ENCODE peak calls at places on chromosome 16, in five cellular contexts. E is H1, D is K562, C is GM12878, V is HCT116. O is an unnamed sample.

GRCh38 chr16:77599793-77600415 is 122.4 kb upstream of the NUDT7 start:
- DNase-seq in C (no peak), E (no peak), V (peak; percentile 19), D (peak; percentile 35), O (peak; percentile 41)

GRCh38 chr16:21283521-21284289 is 5.6 kb upstream of the CRYM start:
- DNase-seq in D (peak; percentile 26), E (peak; percentile 41), C (no peak), V (no peak), O (peak; percentile 51)

GRCh38 chr16:3722508-3722907 is 5.2 kb upstream of the TRAP1 start:
- DNase-seq in V (no peak), D (no peak), E (no peak), C (no peak), O (no peak)

GRCh38 chr16:73778872-73779271 is 517.7 kb upstream of the PSMD7 start:
- DNase-seq in E (no peak), V (no peak), D (no peak), C (no peak), O (no peak)

GRCh38 chr16:89013692-89014455 is 36.9 kb upstream of the CBFA2T3 start:
- DNase-seq in E (no peak), C (no peak), D (no peak), V (no peak), O (no peak)

GRCh38 chr16:29312835-29313558 is 93.5 kb downstream of the NPIPB11 start:
- DNase-seq in E (no peak), V (no peak), D (no peak), C (no peak), O (no peak)

GRCh38 chr16:27430923-27431484 is 29.0 kb downstream of the IL21R start:
- DNase-seq in D (peak; percentile 81), E (no peak), C (no peak), V (no peak), O (no peak)

GRCh38 chr16:64346080-64346479 is 775.8 kb downstream of the CDH11 start:
- DNase-seq in V (no peak), C (no peak), E (no peak), D (no peak), O (no peak)

GRCh38 chr16:4597174-4597573 is 17.5 kb downstream of the UBALD1 start:
- DNase-seq in V (no peak), E (no peak), D (no peak), C (no peak), O (no peak)

GRCh38 chr16:88685156-88686061 is 898 bp downstream of the SNAI3 start:
- DNase-seq in E (no peak), C (no peak), D (peak; percentile 49), V (no peak), O (no peak)

GRCh38 chr16:64826374-64826773 is 295.5 kb downstream of the CDH11 start:
- DNase-seq in D (no peak), E (no peak), V (no peak), C (no peak), O (no peak)

GRCh38 chr16:70523013-70523620 is at the start of gene COG4:
- DNase-seq in D (peak; percentile 93), E (peak; percentile 59), V (peak; percentile 72), C (peak; percentile 58), O (peak; percentile 83)

GRCh38 chr16:23836404-23837291 is 865 bp downstream of the PRKCB start:
- DNase-seq in V (no peak), D (peak; percentile 71), C (no peak), E (no peak), O (no peak)

GRCh38 chr16:80924372-80924978 is 82.2 kb downstream of the CMC2 start:
- DNase-seq in D (peak; percentile 72), E (peak; percentile 66), V (peak; percentile 58), C (no peak), O (peak; percentile 54)

GRCh38 chr16:14509055-14509454 is 121.0 kb downstream of the PARN start:
- DNase-seq in C (no peak), E (no peak), V (no peak), D (no peak), O (peak; percentile 68)

GRCh38 chr16:75620326-75621169 is 2.5 kb downstream of the ADAT1 start:
- DNase-seq in D (peak; percentile 73), V (no peak), E (no peak), C (no peak), O (no peak)

GRCh38 chr16:73365010-73365409 is 317.1 kb upstream of the ZFHX3 start:
- DNase-seq in V (no peak), D (no peak), C (no peak), E (no peak), O (no peak)

GRCh38 chr16:49282690-49283375 is 1.2 kb upstream of the CBLN1 start:
- DNase-seq in V (no peak), D (no peak), E (peak; percentile 44), C (no peak), O (peak; percentile 12)

GRCh38 chr16:65123846-65124513 is 2.1 kb upstream of the CDH11 start:
- DNase-seq in E (no peak), D (no peak), V (no peak), C (no peak), O (no peak)

GRCh38 chr16:1980026-1980769 is 1.1 kb downstream of the NOXO1 start:
- DNase-seq in D (no peak), E (no peak), C (no peak), V (no peak), O (no peak)

GRCh38 chr16:77457046-77457445 is 22.2 kb upstream of the ADAMTS18 start:
- DNase-seq in D (no peak), E (no peak), C (no peak), V (no peak), O (no peak)

GRCh38 chr16:75116081-75116910 is at the start of gene LDHD:
- DNase-seq in C (no peak), V (peak; percentile 75), D (peak; percentile 55), E (peak; percentile 63), O (peak; percentile 86)

GRCh38 chr16:4944333-4945281 is 7.7 kb upstream of the PPL start:
- DNase-seq in C (no peak), D (peak; percentile 60), V (peak; percentile 84), E (no peak), O (peak; percentile 98)

GRCh38 chr16:31474778-31475738 is 3.1 kb downstream of the TGFB1I1 start:
- DNase-seq in D (no peak), C (no peak), V (no peak), E (no peak), O (no peak)

GRCh38 chr16:31474173-31474714 is 2.3 kb downstream of the TGFB1I1 start:
- DNase-seq in V (no peak), D (peak; percentile 81), E (no peak), C (no peak), O (no peak)

GRCh38 chr16:31475949-31476304 is 4.0 kb downstream of the TGFB1I1 start:
- DNase-seq in C (no peak), D (peak; percentile 46), E (no peak), V (no peak), O (no peak)

GRCh38 chr16:31477220-31478216 is 5.4 kb upstream of the SLC5A2 start:
- DNase-seq in D (peak; percentile 92), V (no peak), C (no peak), E (no peak), O (peak; percentile 93)

GRCh38 chr16:31476305-31477219 is 4.6 kb downstream of the TGFB1I1 start:
- DNase-seq in D (peak; percentile 87), C (no peak), E (no peak), V (no peak), O (peak; percentile 63)
- H3K27ac ChIP-seq in D (peak overlapping the region; percentile 89), C (no peak overlapping the region), E (no peak overlapping the region), V (peak overlapping the region; percentile 65), O (peak overlapping the region; percentile 80)

DNA sequence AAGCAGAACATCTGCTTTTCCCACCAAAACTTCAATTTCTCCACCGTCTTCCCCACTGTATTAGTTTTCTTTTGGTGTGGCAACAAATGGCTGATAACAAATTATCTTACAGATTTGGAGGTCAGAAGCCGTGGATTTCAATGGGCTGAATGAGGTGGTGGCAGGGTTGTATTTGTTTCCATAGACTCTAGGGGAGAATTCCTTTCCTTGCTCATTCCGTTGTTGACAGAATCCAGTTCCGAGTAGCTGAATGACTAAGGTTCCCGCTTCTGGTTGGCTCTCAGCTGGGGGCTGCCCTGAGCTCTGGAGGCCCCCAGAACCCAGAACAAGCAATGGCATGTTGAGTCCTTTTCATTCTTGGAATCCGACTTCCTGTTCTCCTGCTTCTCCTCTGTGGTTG is 280.3 kb downstream of the SNX29 start:
- DNase-seq in D (no peak), E (no peak), C (no peak), V (no peak), O (no peak)
- TF ChIP-seq SRF in D (no peak), E (no peak), C (no peak), V (no peak), O (no peak)

GRCh38 chr16:57610611-57611010 is 17.8 kb upstream of the ADGRG1 start:
- DNase-seq in E (no peak), V (no peak), D (no peak), C (no peak), O (no peak)
- H3K27ac ChIP-seq in E (no peak overlapping the region), V (no peak overlapping the region), D (no peak overlapping the region), C (peak overlapping the region; percentile 87), O (no peak overlapping the region)

GRCh38 chr16:83992624-83993023 is 24.6 kb downstream of the NECAB2 start:
- DNase-seq in D (no peak), C (no peak), V (no peak), E (no peak), O (no peak)
- TF ChIP-seq SRF in D (no peak), C (no peak), V (no peak), E (no peak), O (no peak)

DNA sequence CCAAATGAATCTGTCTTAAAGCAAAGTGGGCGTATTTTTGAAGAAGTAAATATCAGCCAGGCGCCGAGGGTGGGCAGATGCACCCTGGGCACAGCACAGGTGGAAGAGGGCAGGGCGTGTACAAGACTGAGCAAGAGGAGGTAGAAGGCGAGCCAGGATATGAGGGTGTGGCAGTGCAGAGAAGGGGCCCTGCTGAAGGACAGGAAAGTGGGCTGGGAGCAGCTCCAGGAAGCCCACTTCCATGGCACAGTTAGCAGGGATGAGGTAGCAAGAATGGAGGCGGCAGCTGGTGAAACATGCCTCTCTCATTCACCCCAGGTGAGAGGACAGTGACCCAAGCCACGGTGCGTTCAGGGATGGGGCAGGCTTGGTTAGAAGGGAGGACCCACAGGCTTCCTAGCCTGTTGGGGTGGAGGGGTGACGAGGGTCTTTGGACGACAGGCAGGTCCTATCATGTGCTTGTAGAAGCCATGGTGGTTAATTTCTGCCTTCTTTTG is 149.3 kb downstream of the CLEC16A start:
- DNase-seq in E (no peak), V (no peak), C (no peak), D (no peak), O (no peak)
- H3K27ac ChIP-seq in E (no peak overlapping the region), V (peak overlapping the region; percentile 86), C (peak overlapping the region; percentile 80), D (peak overlapping the region; percentile 50), O (no peak overlapping the region)

GRCh38 chr16:84423416-84423837 is 55.1 kb downstream of the ATP2C2 start:
- DNase-seq in E (no peak), C (peak; percentile 11), D (peak; percentile 72), V (peak; percentile 80), O (peak; percentile 67)
- TF ChIP-seq SRF in E (no peak), C (no peak), D (no peak), V (no peak), O (no peak)

GRCh38 chr16:86575754-86576557 is 2.4 kb upstream of the FOXL1 start:
- DNase-seq in C (no peak), D (peak; percentile 94), E (no peak), V (peak; percentile 97), O (peak; percentile 63)
- H3K27ac ChIP-seq in C (no peak overlapping the region), D (no peak overlapping the region), E (no peak overlapping the region), V (peak overlapping the region; percentile 55), O (no peak overlapping the region)

GRCh38 chr16:17273142-17273561 is 197.6 kb downstream of the XYLT1 start:
- DNase-seq in E (no peak), D (peak; percentile 11), V (peak; percentile 69), C (no peak), O (peak; percentile 35)
- TF ChIP-seq SRF in E (no peak), D (no peak), V (no peak), C (no peak), O (no peak)

O was measured in HepG2.